ENCODE peak calls at places on chromosomes 4 and X, in seven cellular contexts. A is GM12878, F is mucosa of descending colon, Q is aorta, H is astrocyte of the spinal cord, S is GM06990, Z is upper lobe of right lung. Y is an unnamed sample.

GRCh38 chr4:141636771-141637460 is 533 bp downstream of the IL15 start:
- DNase-seq in A (no peak), H (peak; percentile 67), S (peak; percentile 70), Q (peak; percentile 85), Z (peak; percentile 77), F (peak; percentile 74), Y (peak; percentile 67)

GRCh38 chr4:143558823-143559756 is 45.6 kb downstream of the SMARCA5 start:
- DNase-seq in Q (peak; percentile 89), S (peak; percentile 73), F (peak; percentile 83), A (peak; percentile 50), Z (peak; percentile 85), H (peak; percentile 68), Y (peak; percentile 77)

GRCh38 chrX:154594491-154594890 is 9.6 kb downstream of the CTAG1A start:
- DNase-seq in A (no peak), H (no peak), F (no peak), Q (peak; percentile 33), Z (no peak), S (no peak), Y (no peak)

GRCh38 chr4:184237612-184238011 is 19.9 kb upstream of the ENPP6 start:
- DNase-seq in A (no peak), F (no peak), H (no peak), Q (no peak), S (no peak), Z (no peak), Y (no peak)

GRCh38 chr4:150828159-150828558 is 186.9 kb downstream of the LRBA start:
- DNase-seq in F (peak; percentile 18), A (peak; percentile 77), Q (no peak), Z (no peak), H (no peak), S (peak; percentile 74), Y (no peak)

GRCh38 chr4:107392951-107393350 is 327.1 kb downstream of the PAPSS1 start:
- DNase-seq in F (no peak), A (no peak), S (no peak), Q (no peak), H (peak; percentile 2), Z (no peak), Y (peak; percentile 65)

GRCh38 chr4:183404016-183404415 is 40.4 kb upstream of the CDKN2AIP start:
- DNase-seq in H (no peak), F (no peak), Q (no peak), S (no peak), Z (no peak), A (no peak), Y (no peak)

GRCh38 chrX:101759000-101759399 is 99.3 kb upstream of the ARMCX2 start:
- DNase-seq in Z (no peak), Q (no peak), F (no peak), A (no peak), S (no peak), H (peak; percentile 43), Y (no peak)

GRCh38 chrX:33465137-33465536 is 253.8 kb upstream of the DMD start:
- DNase-seq in H (no peak), S (no peak), Q (peak; percentile 38), Z (no peak), A (no peak), F (no peak), Y (no peak)

GRCh38 chrX:104459796-104460195 is 106.2 kb upstream of the IL1RAPL2 start:
- DNase-seq in Z (no peak), Q (no peak), F (no peak), H (no peak), S (no peak), A (no peak), Y (no peak)

GRCh38 chr4:98626350-98626749 is 32.1 kb downstream of the TSPAN5 start:
- DNase-seq in Z (no peak), Q (peak; percentile 77), A (no peak), F (no peak), H (peak; percentile 93), S (no peak), Y (no peak)

GRCh38 chrX:14243823-14244222 is 214.1 kb upstream of the GEMIN8 start:
- DNase-seq in Q (peak; percentile 64), F (no peak), A (no peak), S (no peak), H (no peak), Z (no peak), Y (no peak)

GRCh38 chr4:94349193-94349592 is 6.6 kb upstream of the HPGDS start:
- DNase-seq in Z (no peak), H (peak; percentile 45), A (no peak), F (no peak), S (no peak), Q (no peak), Y (no peak)

GRCh38 chr4:136203199-136203598 is 1329.1 kb downstream of the PCDH18 start:
- DNase-seq in F (no peak), Q (no peak), S (no peak), H (no peak), A (no peak), Z (no peak), Y (no peak)

GRCh38 chr4:15794432-15794831 is 16.3 kb downstream of the CD38 start:
- DNase-seq in H (no peak), Z (no peak), A (no peak), S (no peak), F (no peak), Q (no peak), Y (no peak)

GRCh38 chr4:172787117-172787516 is 381.5 kb upstream of the GALNT7 start:
- DNase-seq in H (no peak), Q (no peak), S (no peak), Z (no peak), F (no peak), A (no peak), Y (no peak)

GRCh38 chrX:72276478-72276953 is 532 bp downstream of the RPS4X start:
- DNase-seq in Z (no peak), Q (no peak), F (no peak), S (no peak), H (peak; percentile 17), A (no peak), Y (no peak)

GRCh38 chrX:134721766-134722532 is 63.7 kb upstream of the PLAC1 start:
- DNase-seq in S (no peak), Z (no peak), F (no peak), H (no peak), A (no peak), Q (no peak), Y (no peak)

GRCh38 chr4:110344165-110344564 is 131.8 kb upstream of the ENPEP start:
- DNase-seq in Z (no peak), H (peak; percentile 46), F (no peak), A (no peak), Q (no peak), S (no peak), Y (no peak)

GRCh38 chr4:170697845-170698244 is 608.1 kb upstream of the AADAT start:
- DNase-seq in S (no peak), F (no peak), Z (no peak), Q (no peak), H (no peak), A (peak; percentile 40), Y (no peak)

GRCh38 chr4:170700064-170700463 is 610.3 kb upstream of the AADAT start:
- DNase-seq in A (no peak), Q (no peak), S (no peak), H (no peak), Z (no peak), F (no peak), Y (no peak)

GRCh38 chr4:170697045-170697444 is 607.3 kb upstream of the AADAT start:
- DNase-seq in F (no peak), Q (no peak), A (no peak), H (no peak), Z (no peak), S (no peak), Y (no peak)

GRCh38 chr4:170698334-170698733 is 608.6 kb upstream of the AADAT start:
- DNase-seq in H (no peak), A (peak; percentile 69), Z (no peak), S (no peak), F (no peak), Q (no peak), Y (no peak)
- H3K4me3 ChIP-seq in H (no peak overlapping the region), A (peak overlapping the region; percentile 44), Z (no peak overlapping the region), S (peak overlapping the region; percentile 46), F (no peak overlapping the region), Q (no peak overlapping the region), Y (no peak overlapping the region)

GRCh38 chrX:129981752-129982299 is 609 bp upstream of the BCORL1 start:
- DNase-seq in H (no peak), S (no peak), Q (no peak), A (no peak), F (no peak), Z (peak; percentile 44), Y (no peak)
- H3K4me3 ChIP-seq in H (no peak overlapping the region), S (peak overlapping the region; percentile 54), Q (peak overlapping the region; percentile 24), A (peak overlapping the region; percentile 63), F (no peak overlapping the region), Z (no peak overlapping the region), Y (no peak overlapping the region)

GRCh38 chr4:36251983-36252382 is 7.7 kb upstream of the ARAP2 start:
- DNase-seq in S (no peak), H (no peak), Q (no peak), A (no peak), F (no peak), Z (no peak), Y (no peak)
- H3K4me3 ChIP-seq in S (no peak overlapping the region), H (no peak overlapping the region), Q (no peak overlapping the region), A (no peak overlapping the region), F (no peak overlapping the region), Z (no peak overlapping the region), Y (no peak overlapping the region)

GRCh38 chrX:47489507-47490275 is 6.7 kb upstream of the ZNF41 start:
- DNase-seq in Z (no peak), Q (no peak), A (no peak), S (no peak), F (no peak), H (no peak), Y (peak; percentile 7)
- H3K4me3 ChIP-seq in Z (no peak overlapping the region), Q (no peak overlapping the region), A (no peak overlapping the region), S (no peak overlapping the region), F (no peak overlapping the region), H (no peak overlapping the region), Y (no peak overlapping the region)

GRCh38 chr4:680565-680930 is 6.2 kb downstream of the MYL5 start:
- DNase-seq in F (peak; percentile 60), S (no peak), H (no peak), Z (peak; percentile 74), Q (peak; percentile 78), A (no peak), Y (peak; percentile 71)
- H3K4me3 ChIP-seq in F (no peak overlapping the region), S (peak overlapping the region; percentile 64), H (no peak overlapping the region), Z (peak overlapping the region; percentile 60), Q (no peak overlapping the region), A (peak overlapping the region; percentile 47), Y (peak overlapping the region; percentile 35)

GRCh38 chr4:3768842-3769641 is 2.9 kb downstream of the ADRA2C start:
- DNase-seq in Q (no peak), Z (no peak), H (no peak), F (no peak), S (no peak), A (no peak), Y (no peak)

GRCh38 chr4:3771167-3771809 is 5.1 kb downstream of the ADRA2C start:
- DNase-seq in S (no peak), A (no peak), Z (no peak), F (no peak), Q (no peak), H (no peak), Y (no peak)

GRCh38 chr4:3769642-3770184 is 3.5 kb downstream of the ADRA2C start:
- DNase-seq in A (no peak), H (no peak), Z (no peak), S (no peak), Q (no peak), F (no peak), Y (no peak)

GRCh38 chr4:3771932-3772495 is 5.8 kb downstream of the ADRA2C start:
- DNase-seq in A (no peak), S (no peak), Z (no peak), F (no peak), H (no peak), Q (no peak), Y (no peak)

GRCh38 chr4:3770323-3771166 is 4.4 kb downstream of the ADRA2C start:
- DNase-seq in H (no peak), A (no peak), Q (no peak), Z (no peak), S (no peak), F (no peak), Y (no peak)
- H3K4me3 ChIP-seq in H (no peak overlapping the region), A (no peak overlapping the region), Q (no peak overlapping the region), Z (no peak overlapping the region), S (no peak overlapping the region), F (no peak overlapping the region), Y (no peak overlapping the region)